ENCODE peak calls at places on chromosome 9, in four cellular contexts. J, V, T and Q are unnamed samples.
A peak's percentile ranks its signal among the peaks of the same experiment; 100 is the strongest.

GRCh38 chr9:92160786-92161185 is 45.6 kb upstream of the SPTLC1 start:
- DNase-seq in J (no peak), V (no peak), T (no peak), Q (no peak)

GRCh38 chr9:100011062-100011681 is 87.6 kb downstream of the ERP44 start:
- DNase-seq in J (peak; percentile 52), V (no peak), T (peak; percentile 42), Q (no peak)

GRCh38 chr9:38380872-38381534 is 11.5 kb upstream of the ALDH1B1 start:
- DNase-seq in J (peak; percentile 71), V (no peak), T (peak; percentile 27), Q (no peak)

GRCh38 chr9:91727972-91728371 is 222.1 kb downstream of the ROR2 start:
- DNase-seq in J (no peak), V (no peak), T (no peak), Q (no peak)

GRCh38 chr9:131020388-131020787 is 11.4 kb downstream of the LAMC3 start:
- DNase-seq in J (no peak), V (no peak), T (peak; percentile 72), Q (no peak)

GRCh38 chr9:91089405-91090131 is 272.1 kb downstream of the AUH start:
- DNase-seq in J (peak; percentile 39), V (no peak), T (peak; percentile 40), Q (peak; percentile 43)

GRCh38 chr9:34519321-34520020 is 3.3 kb downstream of the ENHO start:
- DNase-seq in J (no peak), V (no peak), T (no peak), Q (no peak)

GRCh38 chr9:136202449-136203405 is 2.2 kb downstream of the LHX3 start:
- DNase-seq in J (no peak), V (no peak), T (no peak), Q (no peak)

GRCh38 chr9:109510506-109510905 is 12.4 kb upstream of the PTPN3 start:
- DNase-seq in J (no peak), V (no peak), T (no peak), Q (no peak)

GRCh38 chr9:82012255-82012654 is 23.7 kb downstream of the SPATA31D1 start:
- DNase-seq in J (no peak), V (no peak), T (no peak), Q (no peak)

GRCh38 chr9:13424872-13425271 is 145.4 kb upstream of the MPDZ start:
- DNase-seq in J (no peak), V (no peak), T (no peak), Q (no peak)

GRCh38 chr9:1373445-1373844 is 323.3 kb downstream of the DMRT2 start:
- DNase-seq in J (no peak), V (no peak), T (no peak), Q (no peak)

GRCh38 chr9:122387526-122387925 is 16.7 kb downstream of the PTGS1 start:
- DNase-seq in J (no peak), V (no peak), T (no peak), Q (no peak)

GRCh38 chr9:101458955-101459631 is 23.5 kb upstream of the ALDOB start:
- DNase-seq in J (peak; percentile 69), V (no peak), T (peak; percentile 66), Q (no peak)
- TF ChIP-seq CTCF in J (peak; percentile 69), V (peak; percentile 79), T (peak; percentile 86), Q (peak; percentile 26)

GRCh38 chr9:108444400-108445358 is 411.1 kb downstream of the ACTL7B start:
- DNase-seq in J (peak; percentile 2), V (no peak), T (peak; percentile 97), Q (no peak)
- H3K4me3 ChIP-seq in J (no peak overlapping the region), V (no peak overlapping the region), T (peak overlapping the region; percentile 23), Q (no peak overlapping the region)

GRCh38 chr9:4815381-4815956 is 22.7 kb downstream of the RCL1 start:
- DNase-seq in J (no peak), V (no peak), T (no peak), Q (no peak)
- H3K4me1 ChIP-seq in J (peaks cover 21% of the 10 kb centered on the region), V (no peaks in the 10 kb centered on the region), T (no peaks in the 10 kb centered on the region), Q (peaks cover 8% of the 10 kb centered on the region)

DNA sequence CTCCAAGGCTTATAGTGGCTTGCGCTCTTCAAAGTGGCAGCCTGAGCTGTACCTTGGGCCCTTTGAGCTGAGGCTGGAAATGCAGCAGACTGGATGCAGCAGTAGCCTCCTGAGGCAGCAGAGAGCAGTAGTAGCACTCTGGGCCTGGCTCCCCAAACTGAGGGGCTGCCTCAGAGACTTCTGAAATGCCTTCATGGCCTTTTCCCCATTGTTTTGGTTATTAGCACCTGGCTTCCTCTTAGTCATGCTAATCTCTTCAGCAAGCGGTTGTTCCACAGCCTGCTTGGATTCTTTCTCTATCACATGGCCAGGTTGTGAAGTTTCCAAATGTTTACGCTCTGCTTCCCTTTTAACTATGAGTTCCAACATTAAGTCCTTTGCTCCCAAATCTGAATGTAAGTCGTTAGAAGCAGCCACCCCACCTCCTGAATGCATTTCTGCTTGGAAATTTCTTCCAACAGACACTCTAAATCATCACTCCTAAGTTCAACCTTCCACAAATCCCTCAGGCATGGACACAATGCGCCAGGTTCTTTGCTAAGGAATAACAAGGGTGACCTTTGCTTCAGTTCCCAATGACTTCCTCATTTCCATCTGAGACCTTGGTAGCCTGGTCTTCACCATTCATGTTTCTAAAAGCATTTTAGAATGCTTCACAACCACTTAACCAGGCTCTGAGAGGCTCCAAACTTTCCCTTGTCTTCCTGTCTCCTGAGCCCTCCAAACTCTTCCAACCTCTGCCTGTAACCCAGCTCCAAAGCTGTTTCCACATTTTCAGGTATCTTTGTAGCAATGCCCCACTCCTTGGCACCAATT is 145.8 kb downstream of the ZDHHC21 start:
- DNase-seq in J (no peak), V (no peak), T (no peak), Q (no peak)
- TF ChIP-seq CTCF in J (no peak), V (no peak), T (no peak), Q (no peak)

GRCh38 chr9:127154003-127154389 is 31.6 kb upstream of the ANGPTL2 start:
- DNase-seq in J (no peak), V (no peak), T (no peak), Q (no peak)

GRCh38 chr9:127158995-127159801 is 36.8 kb upstream of the ANGPTL2 start:
- DNase-seq in J (peak; percentile 39), V (no peak), T (peak; percentile 92), Q (no peak)

GRCh38 chr9:127155314-127155713 is 32.9 kb upstream of the ANGPTL2 start:
- DNase-seq in J (no peak), V (no peak), T (no peak), Q (no peak)

GRCh38 chr9:127153484-127153883 is 31.0 kb upstream of the ANGPTL2 start:
- DNase-seq in J (no peak), V (no peak), T (no peak), Q (no peak)

DNA sequence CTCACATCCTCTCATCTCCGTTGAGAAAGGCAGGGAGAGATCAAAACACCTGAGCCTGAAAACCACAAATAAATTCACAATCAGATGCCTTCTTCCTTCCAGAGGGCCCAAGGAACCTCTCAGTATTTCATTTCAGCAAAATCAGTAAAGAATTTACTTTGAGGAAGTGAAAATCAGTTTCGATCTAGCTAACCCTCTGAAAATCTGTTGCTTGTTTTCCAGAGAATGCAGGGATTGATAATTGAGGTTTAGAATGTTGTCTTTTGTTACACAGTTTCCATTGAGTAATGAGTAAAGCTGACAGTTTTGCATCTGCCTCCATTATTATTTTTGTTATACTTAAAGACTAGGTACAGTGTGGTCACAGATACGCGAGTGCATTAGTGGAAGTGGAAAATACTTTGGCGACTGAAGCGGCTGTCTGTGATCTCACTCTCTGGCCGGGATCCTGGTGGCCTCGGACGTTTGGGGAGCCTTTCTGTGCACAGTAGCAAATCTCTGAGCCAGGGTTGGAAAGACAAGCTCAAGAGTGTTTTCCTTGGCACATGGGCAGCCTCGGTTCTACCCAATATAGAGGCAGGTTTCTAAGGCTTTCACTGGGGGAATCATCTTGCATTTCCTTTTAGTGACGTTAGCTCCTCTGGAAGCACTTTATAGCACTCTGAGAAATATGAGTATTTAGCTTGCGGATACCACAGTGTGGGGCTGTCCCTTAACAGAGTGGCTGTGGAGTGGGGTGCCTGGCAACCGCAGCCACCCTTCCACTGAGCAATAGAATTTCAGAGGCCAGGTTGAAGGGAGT is 32.2 kb upstream of the ANGPTL2 start:
- DNase-seq in J (no peak), V (peak; percentile 80), T (peak; percentile 96), Q (no peak)
- H3K4me3 ChIP-seq in J (no peak overlapping the region), V (peak overlapping the region; percentile 9), T (no peak overlapping the region), Q (no peak overlapping the region)

GRCh38 chr9:6975198-6975597 is 217.4 kb downstream of the KDM4C start:
- DNase-seq in J (no peak), V (no peak), T (no peak), Q (no peak)

GRCh38 chr9:6973089-6973488 is 215.3 kb downstream of the KDM4C start:
- DNase-seq in J (no peak), V (no peak), T (no peak), Q (no peak)

GRCh38 chr9:6973762-6974161 is 216.0 kb downstream of the KDM4C start:
- DNase-seq in J (no peak), V (no peak), T (no peak), Q (no peak)

GRCh38 chr9:6978591-6978990 is 220.8 kb downstream of the KDM4C start:
- DNase-seq in J (no peak), V (no peak), T (no peak), Q (no peak)
- H3K4me1 ChIP-seq in J (peaks cover 12% of the 10 kb centered on the region), V (no peaks in the 10 kb centered on the region), T (no peaks in the 10 kb centered on the region), Q (no peaks in the 10 kb centered on the region)

DNA sequence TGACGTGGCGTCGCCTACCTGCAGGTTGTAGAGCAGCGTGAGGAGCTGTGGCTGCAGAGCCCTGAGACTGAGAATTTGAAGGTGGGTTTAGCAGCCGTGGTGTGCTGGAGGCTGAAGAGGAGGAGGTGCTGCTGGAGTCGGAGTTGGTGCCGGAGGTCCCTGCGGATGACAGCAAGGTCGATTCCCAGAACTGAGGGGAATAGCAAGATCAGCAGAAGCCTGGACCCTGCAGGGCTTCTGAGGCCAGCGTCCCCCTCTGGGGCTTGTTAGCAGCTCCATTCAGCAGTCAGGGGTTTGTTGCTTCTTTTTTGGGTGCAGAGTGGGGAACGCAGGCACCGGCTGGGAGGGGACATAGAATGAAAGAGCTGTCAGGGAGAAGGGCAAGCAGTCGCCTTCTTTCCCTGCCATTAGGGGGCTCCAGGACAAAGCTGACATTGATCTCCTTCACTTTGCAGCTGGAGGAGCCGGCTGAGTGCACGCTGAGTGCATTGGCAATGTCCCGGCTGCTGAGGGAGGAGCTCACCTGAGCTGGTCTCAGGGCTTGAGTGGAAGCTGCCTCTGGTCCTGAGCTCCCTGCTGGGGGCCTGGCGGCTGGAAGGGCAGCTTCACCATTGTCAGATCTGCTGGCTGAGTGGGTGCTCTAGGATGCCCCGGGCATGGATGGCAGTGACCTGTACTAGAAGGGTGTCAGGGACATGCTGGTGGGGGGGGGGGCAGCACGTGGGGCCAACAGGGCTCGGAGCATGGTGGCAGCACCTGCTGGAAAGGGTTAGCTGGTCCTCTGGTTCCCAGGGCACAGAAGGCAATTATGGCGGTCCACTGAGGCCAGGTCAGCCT is 20.8 kb downstream of the OBP2B start:
- DNase-seq in J (peak; percentile 23), V (no peak), T (no peak), Q (peak; percentile 46)
- TF ChIP-seq CTCF in J (no peak), V (peak; percentile 43), T (no peak), Q (no peak)

DNA sequence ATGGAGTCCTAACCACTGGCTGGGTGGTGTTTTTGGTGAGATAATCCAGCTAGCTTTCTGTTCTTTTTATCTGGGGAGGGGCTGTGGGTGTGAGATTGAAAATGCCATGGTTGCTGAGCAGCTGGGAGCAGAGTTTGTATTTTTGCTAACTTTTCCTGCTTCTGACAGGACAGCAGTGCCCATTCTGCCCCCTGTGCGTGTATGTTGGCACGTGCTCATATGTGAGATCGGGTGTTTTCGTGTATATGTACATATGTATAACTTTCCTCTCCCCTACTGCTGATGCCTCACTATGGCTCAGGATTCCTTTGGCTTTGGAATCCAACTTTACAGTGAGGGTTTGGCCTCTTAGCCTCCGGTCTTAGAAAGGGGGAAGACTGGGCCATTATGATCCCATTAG is 38.3 kb downstream of the RGS3 start:
- DNase-seq in J (no peak), V (no peak), T (no peak), Q (no peak)
- H3K4me3 ChIP-seq in J (no peak overlapping the region), V (peak overlapping the region; percentile 66), T (no peak overlapping the region), Q (no peak overlapping the region)